ENCODE peak calls at places on chromosome 20, in nine cellular contexts. W is stimulated activated CD8-positive, alpha-beta memory T cell treated with anti-CD3 and anti-CD28 coated beads, Interleukin-15, amount 100 ng/mL, for 24 hours; F is SK-MEL-5; X is cardiac septum; O is RPMI8226; J is upper lobe of right lung; T is fibroblast of the aortic adventitia; Q is NCI-H2081; C is AG09309. Y is an unnamed sample.
A peak's percentile ranks its signal among the peaks of the same experiment; 100 is the strongest.

GRCh38 chr20:25284131-25284601 is 36.3 kb downstream of the PYGB start:
- DNase-seq in X (peak; percentile 68), J (peak; percentile 56), T (no peak), O (no peak), F (no peak), Q (no peak), W (no peak), C (no peak), Y (peak; percentile 2)

GRCh38 chr20:50724851-50725721 is 6.3 kb upstream of the PARD6B start:
- DNase-seq in X (peak; percentile 83), F (peak; percentile 83), Q (no peak), J (peak; percentile 72), C (peak; percentile 86), W (peak; percentile 13), O (no peak), T (peak; percentile 95), Y (no peak)

GRCh38 chr20:24942679-24943078 is 6.4 kb upstream of the CST7 start:
- DNase-seq in F (no peak), W (no peak), O (no peak), X (no peak), T (no peak), C (no peak), J (no peak), Q (no peak), Y (no peak)

GRCh38 chr20:35837577-35838195 is 65.9 kb downstream of the PHF20 start:
- DNase-seq in O (no peak), C (no peak), J (no peak), X (no peak), W (no peak), Q (no peak), T (peak; percentile 43), F (no peak), Y (no peak)

GRCh38 chr20:44736170-44737021 is 9.3 kb upstream of the KCNK15 start:
- DNase-seq in W (no peak), Q (no peak), O (peak; percentile 41), T (peak; percentile 85), F (peak; percentile 95), C (no peak), X (no peak), J (no peak), Y (no peak)

GRCh38 chr20:57829805-57830514 is 120.1 kb upstream of the PMEPA1 start:
- DNase-seq in C (no peak), T (no peak), F (no peak), O (no peak), J (no peak), X (no peak), W (no peak), Q (no peak), Y (no peak)

GRCh38 chr20:3413393-3413889 is 6.0 kb upstream of the DNAAF9 start:
- DNase-seq in F (no peak), W (no peak), C (no peak), O (no peak), X (no peak), T (no peak), Q (no peak), J (no peak), Y (no peak)

GRCh38 chr20:1434571-1435336 is 31.9 kb downstream of the NSFL1C start:
- DNase-seq in F (peak; percentile 95), J (no peak), X (peak; percentile 80), T (peak; percentile 70), Q (peak; percentile 21), O (peak; percentile 92), W (peak; percentile 8), C (peak; percentile 71), Y (peak; percentile 58)

GRCh38 chr20:9506964-9507369 is 7.4 kb upstream of the LAMP5 start:
- DNase-seq in J (no peak), Q (no peak), X (no peak), T (no peak), F (no peak), C (no peak), O (no peak), W (no peak), Y (no peak)

GRCh38 chr20:45987108-45987780 is 15.2 kb upstream of the ZNF335 start:
- DNase-seq in W (peak; percentile 63), F (peak; percentile 84), T (peak; percentile 50), C (no peak), Q (peak; percentile 61), X (peak; percentile 90), O (peak; percentile 73), J (peak; percentile 88), Y (peak; percentile 75)

GRCh38 chr20:11935754-11936551 is 18.3 kb downstream of the BTBD3 start:
- DNase-seq in F (no peak), O (no peak), W (no peak), J (no peak), T (no peak), X (no peak), C (no peak), Q (peak; percentile 92), Y (no peak)

GRCh38 chr20:32343438-32343837 is 14.7 kb upstream of the ASXL1 start:
- DNase-seq in T (peak; percentile 78), F (no peak), J (no peak), C (peak; percentile 72), W (no peak), Q (no peak), O (no peak), X (no peak), Y (no peak)

GRCh38 chr20:47568019-47568418 is 66.3 kb downstream of the NCOA3 start:
- DNase-seq in O (no peak), X (no peak), Q (peak; percentile 18), J (no peak), W (no peak), T (peak; percentile 96), C (peak; percentile 79), F (no peak), Y (no peak)

GRCh38 chr20:50523552-50524167 is 13.5 kb downstream of the PTPN1 start:
- DNase-seq in F (no peak), W (no peak), T (no peak), Q (no peak), X (no peak), J (no peak), O (no peak), C (no peak), Y (no peak)

GRCh38 chr20:45552456-45552855 is 5.3 kb upstream of the EPPIN start:
- DNase-seq in T (no peak), Q (no peak), J (no peak), F (no peak), C (no peak), X (no peak), W (no peak), O (no peak), Y (no peak)

GRCh38 chr20:8951136-8951535 is 117.8 kb upstream of the PLCB4 start:
- DNase-seq in W (no peak), C (no peak), T (no peak), J (no peak), X (no peak), O (no peak), Q (no peak), F (no peak), Y (no peak)

GRCh38 chr20:11394145-11394833 is 523.4 kb upstream of the BTBD3 start:
- DNase-seq in W (no peak), F (no peak), X (no peak), C (peak; percentile 91), J (no peak), O (no peak), T (peak; percentile 87), Q (no peak), Y (no peak)

GRCh38 chr20:5705827-5706226 is 44.4 kb upstream of the SHLD1 start:
- DNase-seq in F (no peak), T (no peak), O (no peak), Q (no peak), C (no peak), J (no peak), W (no peak), X (no peak), Y (no peak)

GRCh38 chr20:56928007-56928406 is 298.9 kb downstream of the TFAP2C start:
- DNase-seq in O (no peak), C (no peak), F (no peak), J (no peak), Q (no peak), T (no peak), W (no peak), X (no peak), Y (no peak)

GRCh38 chr20:4512891-4513550 is 208.7 kb upstream of the PRND start:
- DNase-seq in C (peak; percentile 80), O (no peak), F (peak; percentile 22), W (no peak), Q (no peak), T (peak; percentile 91), X (no peak), J (no peak), Y (no peak)

GRCh38 chr20:51749674-51750036 is 18.5 kb downstream of the ATP9A start:
- DNase-seq in X (no peak), Q (no peak), C (no peak), O (no peak), J (no peak), F (peak; percentile 87), T (peak; percentile 69), W (no peak), Y (no peak)

GRCh38 chr20:22088882-22089281 is 383.4 kb downstream of the PAX1 start:
- DNase-seq in T (no peak), X (no peak), J (no peak), F (no peak), Q (no peak), C (no peak), W (no peak), O (no peak), Y (no peak)

GRCh38 chr20:37727247-37727956 is 33.6 kb downstream of the CTNNBL1 start:
- DNase-seq in O (no peak), J (no peak), F (no peak), T (peak; percentile 25), X (no peak), Q (no peak), C (no peak), W (no peak), Y (no peak)

GRCh38 chr20:48189177-48189576 is 403.9 kb upstream of the SULF2 start:
- DNase-seq in T (peak; percentile 22), O (peak; percentile 27), F (peak; percentile 41), J (no peak), Q (no peak), X (no peak), C (no peak), W (no peak), Y (no peak)

GRCh38 chr20:58701431-58702160 is 9.0 kb downstream of the NPEPL1 start:
- DNase-seq in Q (no peak), C (no peak), J (peak; percentile 48), T (no peak), F (no peak), W (no peak), O (no peak), X (peak; percentile 55), Y (no peak)

GRCh38 chr20:40821438-40821837 is 132.4 kb upstream of the MAFB start:
- DNase-seq in C (no peak), T (no peak), W (no peak), O (no peak), X (peak; percentile 0), Q (no peak), F (no peak), J (no peak), Y (no peak)

GRCh38 chr20:38325905-38326304 is 20.4 kb upstream of the LBP start:
- DNase-seq in C (no peak), Q (no peak), X (no peak), W (no peak), J (no peak), O (peak; percentile 39), T (no peak), F (no peak), Y (no peak)

GRCh38 chr20:41155267-41155666 is 17.9 kb downstream of the PLCG1 start:
- DNase-seq in X (no peak), Q (no peak), J (no peak), T (peak; percentile 42), O (no peak), C (no peak), W (no peak), F (no peak), Y (no peak)

GRCh38 chr20:19785886-19786285 is 27.8 kb downstream of the RIN2 start:
- DNase-seq in J (no peak), T (no peak), C (peak; percentile 18), O (no peak), W (no peak), X (no peak), Q (no peak), F (no peak), Y (no peak)

GRCh38 chr20:51522207-51522606 is 20.3 kb downstream of the NFATC2 start:
- DNase-seq in O (no peak), F (no peak), W (no peak), C (no peak), Q (no peak), J (no peak), T (no peak), X (no peak), Y (no peak)

GRCh38 chr20:57805784-57806183 is 96.0 kb upstream of the PMEPA1 start:
- DNase-seq in Q (no peak), O (no peak), F (no peak), C (no peak), X (no peak), W (no peak), J (no peak), T (no peak), Y (no peak)